ENCODE peak calls at places on chromosomes 13 and 19, in six cellular contexts. B is IMR-90, K is mesendoderm, V is neuronal stem cell, C is trophoblast cell, G is H1. U is an unnamed sample.

GRCh38 chr13:50919291-50919690 is 9.7 kb downstream of the RNASEH2B start:
- DNase-seq in V (no peak), K (no peak), G (no peak), C (peak), B (peak), U (peak)

GRCh38 chr19:38210458-38210987 is 13.5 kb downstream of the DPF1 start:
- DNase-seq in K (peak), V (peak), G (no peak), B (peak), C (no peak), U (peak)

GRCh38 chr13:23991119-23991518 is 93.8 kb upstream of the C1QTNF9B start:
- DNase-seq in B (no peak), K (no peak), V (no peak), G (no peak), C (no peak), U (no peak)

GRCh38 chr13:50484472-50485113 is 358.9 kb downstream of the DLEU7 start:
- DNase-seq in B (no peak), K (no peak), C (no peak), G (no peak), V (no peak), U (no peak)

GRCh38 chr13:112451512-112452379 is 75.6 kb downstream of the SPACA7 start:
- DNase-seq in K (no peak), V (no peak), B (no peak), C (no peak), G (no peak), U (no peak)

GRCh38 chr19:13935765-13936486 is 2.3 kb downstream of the PODNL1 start:
- DNase-seq in V (peak), C (no peak), B (no peak), G (no peak), K (peak), U (no peak)

GRCh38 chr13:75636339-75637095 is 387 bp downstream of the LMO7 start:
- DNase-seq in B (peak), V (peak), K (peak), G (no peak), C (peak), U (peak)

GRCh38 chr19:17549088-17549740 is 6.2 kb upstream of the COLGALT1 start:
- DNase-seq in G (no peak), K (peak), B (no peak), V (no peak), C (no peak), U (no peak)

GRCh38 chr13:107223867-107224266 is 655.9 kb upstream of the ARGLU1 start:
- DNase-seq in C (no peak), V (no peak), K (no peak), B (no peak), G (no peak), U (no peak)

GRCh38 chr13:80778302-80778701 is 437.4 kb upstream of the SPRY2 start:
- DNase-seq in C (no peak), V (no peak), G (no peak), B (no peak), K (no peak), U (no peak)

GRCh38 chr19:28472843-28473242 is 740.1 kb downstream of the UQCRFS1 start:
- DNase-seq in V (no peak), C (peak), B (no peak), K (no peak), G (no peak), U (no peak)

GRCh38 chr19:14118165-14119051 is 846 bp upstream of the PRKACA start:
- DNase-seq in V (peak), C (peak), G (no peak), B (peak), K (peak), U (peak)

GRCh38 chr19:46124638-46125115 is at the start of gene IGFL3:
- DNase-seq in G (no peak), V (no peak), B (peak), K (peak), C (peak), U (no peak)

GRCh38 chr19:40740747-40741146 is 9.5 kb downstream of the ACTMAP start:
- DNase-seq in V (no peak), C (no peak), G (no peak), K (no peak), B (no peak), U (no peak)

GRCh38 chr19:49809155-49809986 is 3.7 kb downstream of the FUZ start:
- DNase-seq in K (peak), C (peak), G (no peak), B (no peak), V (no peak), U (peak)
- H3K18ac ChIP-seq in K (no peak), C (peak), G (peak), B (no peak), V (peak), U (peak)

DNA sequence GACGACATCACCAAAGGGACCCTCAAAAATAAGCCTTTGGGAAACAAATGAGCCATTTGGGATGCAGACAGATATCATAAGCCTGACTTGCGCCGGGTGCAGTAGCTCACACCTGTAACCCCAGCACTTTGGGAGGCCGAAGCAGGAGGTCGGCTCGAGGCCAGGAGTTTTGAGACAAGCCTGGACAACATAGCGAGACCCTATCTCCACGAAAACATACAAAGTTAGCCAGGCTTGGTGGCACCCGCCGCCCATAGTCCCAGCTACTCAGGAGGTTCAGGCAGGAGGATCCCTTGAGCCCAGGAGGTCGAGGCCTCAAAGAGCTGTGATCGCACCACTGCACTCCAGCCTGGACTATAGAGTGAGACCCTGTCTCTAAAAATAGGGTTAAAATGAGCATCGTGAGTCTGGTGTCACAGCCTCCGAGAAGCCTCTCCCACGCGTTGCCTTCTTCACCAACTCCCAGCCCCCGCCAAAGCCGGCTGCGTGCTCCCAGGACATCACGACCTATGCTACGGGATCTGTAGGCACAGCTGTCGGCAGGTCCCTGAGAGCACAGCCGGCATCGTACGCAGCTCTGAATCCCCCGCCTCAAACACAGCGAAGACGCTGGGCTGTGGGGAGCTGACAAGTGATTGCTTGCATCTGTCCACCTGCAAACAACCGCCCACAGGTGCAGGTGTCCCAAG is 1.6 kb downstream of the REXO1 start:
- DNase-seq in G (no peak), V (no peak), B (no peak), K (no peak), C (no peak), U (no peak)
- H3K4me3 ChIP-seq in G (peak), V (no peak), B (peak), K (no peak), C (no peak), U (no peak)

GRCh38 chr19:39405930-39406655 is 554 bp upstream of the ZFP36 start:
- DNase-seq in C (peak), G (no peak), V (no peak), B (no peak), K (no peak), U (peak)

GRCh38 chr19:39405261-39405912 is 1.3 kb upstream of the ZFP36 start:
- DNase-seq in G (no peak), B (no peak), V (no peak), K (no peak), C (no peak), U (peak)

GRCh38 chr19:39407394-39407643 is 672 bp downstream of the ZFP36 start:
- DNase-seq in C (no peak), V (no peak), B (no peak), K (no peak), G (no peak), U (no peak)

GRCh38 chr19:39407644-39408391 is 1.2 kb downstream of the ZFP36 start:
- DNase-seq in C (peak), K (no peak), G (no peak), B (no peak), V (no peak), U (peak)

GRCh38 chr19:39406656-39407393 is at the start of gene ZFP36:
- DNase-seq in K (peak), B (peak), V (no peak), G (no peak), C (peak), U (peak)
- H3K4me2 ChIP-seq in K (peak), B (peak), V (peak), G (peak), C (peak), U (peak)

DNA sequence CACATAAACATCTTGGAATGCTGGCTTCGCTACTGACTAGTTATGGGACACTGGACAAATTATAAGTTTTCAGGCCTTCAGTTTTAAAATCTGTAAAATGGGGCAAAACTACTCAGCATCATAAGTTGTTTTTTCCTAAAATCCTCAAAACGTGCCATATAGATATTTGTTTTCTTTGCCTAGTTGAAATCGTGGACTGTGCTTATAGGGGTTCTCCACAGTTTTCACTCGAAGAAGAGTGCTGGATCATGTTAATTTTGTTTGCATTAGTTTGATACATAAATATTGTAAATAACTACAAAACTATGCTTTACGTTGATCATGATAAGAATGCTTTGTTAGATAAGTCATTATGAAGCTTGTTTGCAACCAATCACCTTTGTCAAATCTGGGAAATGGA is 313.4 kb downstream of the OXGR1 start:
- DNase-seq in G (no peak), B (no peak), K (no peak), C (no peak), V (no peak), U (no peak)
- H3K18ac ChIP-seq in G (no peak), B (no peak), K (no peak), C (no peak), V (no peak), U (no peak)

GRCh38 chr13:40315416-40316064 is 350.9 kb downstream of the FOXO1 start:
- DNase-seq in K (peak), V (no peak), B (no peak), G (no peak), C (peak), U (no peak)
- H3K4me3 ChIP-seq in K (no peak), V (no peak), B (no peak), G (no peak), C (no peak), U (no peak)

DNA sequence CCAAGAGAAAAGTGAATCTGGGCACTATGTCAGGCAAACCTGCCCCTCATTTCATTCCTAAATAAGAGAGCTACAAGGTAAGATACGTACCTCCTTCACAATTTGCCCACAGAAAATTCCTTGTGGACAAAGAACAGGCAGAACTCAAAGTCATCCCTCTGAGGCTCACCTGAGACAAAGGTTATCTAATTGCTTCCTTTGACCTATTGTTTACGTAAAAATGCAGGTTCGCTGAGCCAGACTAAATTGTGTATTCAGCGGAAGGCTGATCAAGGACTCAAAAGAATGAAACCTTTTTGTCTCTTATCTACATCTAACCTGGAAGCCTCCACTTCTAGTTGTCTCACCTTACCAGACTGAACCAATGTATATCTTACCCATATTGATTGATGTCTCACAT is 213.3 kb downstream of the POSTN start:
- DNase-seq in G (no peak), V (no peak), C (peak), B (no peak), K (peak), U (no peak)
- H3K4me2 ChIP-seq in G (no peak), V (no peak), C (peak), B (no peak), K (no peak), U (no peak)

U was measured in mesenchymal stem cell.